ENCODE peak calls at places on chromosomes 4 and X, in ten cellular contexts. F is GM23248; S is trophoblast cell; L is heart right ventricle; N is SJCRH30; M is naive thymus-derived CD4-positive, alpha-beta T cell; I is cardiac muscle cell; R is aorta; W is colonic mucosa; C is astrocyte. J is an unnamed sample.

GRCh38 chrX:41250867-41251266 is 83.1 kb upstream of the DDX3X start:
- DNase-seq in N (peak; percentile 6), R (no peak), C (no peak), M (no peak), S (no peak), F (no peak), L (no peak), W (no peak), I (no peak), J (no peak)

GRCh38 chr4:23991444-23991843 is 101.6 kb upstream of the PPARGC1A start:
- DNase-seq in N (no peak), W (no peak), R (no peak), L (no peak), M (no peak), I (no peak), F (no peak), S (no peak), C (no peak), J (no peak)

GRCh38 chr4:54281060-54281781 is 52.1 kb downstream of the PDGFRA start:
- DNase-seq in F (peak; percentile 98), R (peak; percentile 91), N (no peak), W (peak; percentile 30), M (no peak), C (peak; percentile 98), S (no peak), L (peak; percentile 75), I (peak; percentile 98), J (peak; percentile 47)

GRCh38 chrX:77937291-77937690 is 26.8 kb downstream of the ATP7A start:
- DNase-seq in N (no peak), I (peak; percentile 12), M (no peak), F (peak; percentile 23), W (no peak), L (no peak), R (no peak), C (peak; percentile 66), S (no peak), J (peak; percentile 31)

GRCh38 chr4:142801966-142802365 is 44.1 kb downstream of the INPP4B start:
- DNase-seq in N (no peak), L (no peak), W (no peak), F (no peak), I (no peak), C (no peak), R (no peak), S (no peak), M (peak; percentile 3), J (no peak)

GRCh38 chr4:167032876-167033275 is 201.4 kb downstream of the SPOCK3 start:
- DNase-seq in M (no peak), W (no peak), L (no peak), I (peak; percentile 14), S (no peak), R (no peak), F (no peak), N (no peak), C (peak; percentile 16), J (no peak)

GRCh38 chr4:127771535-127772275 is 10.4 kb upstream of the HSPA4L start:
- DNase-seq in R (no peak), N (no peak), L (no peak), I (no peak), F (no peak), C (no peak), W (no peak), S (no peak), M (no peak), J (no peak)

GRCh38 chrX:130539721-130540321 is 138.0 kb downstream of the RBMX2 start:
- DNase-seq in C (peak; percentile 4), S (peak; percentile 39), F (peak; percentile 71), W (peak; percentile 36), I (peak; percentile 68), R (no peak), M (peak; percentile 39), L (peak; percentile 23), N (peak; percentile 36), J (peak; percentile 11)

GRCh38 chr4:147707892-147708672 is 23.8 kb upstream of the ARHGAP10 start:
- DNase-seq in M (peak; percentile 52), N (peak; percentile 27), W (peak; percentile 49), C (no peak), S (peak; percentile 42), R (no peak), I (peak; percentile 58), L (no peak), F (peak; percentile 57), J (no peak)

GRCh38 chr4:74095482-74095881 is 3.5 kb downstream of the CXCL2 start:
- DNase-seq in F (no peak), W (no peak), I (peak; percentile 57), R (no peak), L (no peak), M (no peak), S (no peak), N (no peak), C (no peak), J (no peak)

GRCh38 chr4:17781072-17781830 is at the start of gene FAM184B:
- DNase-seq in I (peak; percentile 15), F (peak; percentile 42), M (no peak), W (no peak), N (no peak), R (no peak), S (no peak), C (peak; percentile 4), L (peak; percentile 10), J (no peak)

GRCh38 chrX:13763489-13763888 is 28.9 kb downstream of the OFD1 start:
- DNase-seq in L (peak; percentile 34), M (no peak), C (no peak), S (no peak), W (no peak), N (no peak), I (no peak), F (no peak), R (no peak), J (no peak)

GRCh38 chrX:13762015-13762414 is 27.5 kb downstream of the OFD1 start:
- DNase-seq in W (no peak), N (no peak), M (no peak), L (no peak), F (no peak), I (no peak), S (no peak), R (no peak), C (no peak), J (no peak)

GRCh38 chrX:13759152-13759718 is 24.7 kb downstream of the OFD1 start:
- DNase-seq in N (no peak), C (no peak), W (no peak), R (no peak), S (no peak), M (no peak), I (no peak), L (no peak), F (no peak), J (no peak)

GRCh38 chrX:13761606-13762005 is 27.1 kb downstream of the OFD1 start:
- DNase-seq in R (no peak), W (no peak), S (no peak), N (no peak), F (no peak), I (peak; percentile 6), L (no peak), M (no peak), C (no peak), J (no peak)

DNA sequence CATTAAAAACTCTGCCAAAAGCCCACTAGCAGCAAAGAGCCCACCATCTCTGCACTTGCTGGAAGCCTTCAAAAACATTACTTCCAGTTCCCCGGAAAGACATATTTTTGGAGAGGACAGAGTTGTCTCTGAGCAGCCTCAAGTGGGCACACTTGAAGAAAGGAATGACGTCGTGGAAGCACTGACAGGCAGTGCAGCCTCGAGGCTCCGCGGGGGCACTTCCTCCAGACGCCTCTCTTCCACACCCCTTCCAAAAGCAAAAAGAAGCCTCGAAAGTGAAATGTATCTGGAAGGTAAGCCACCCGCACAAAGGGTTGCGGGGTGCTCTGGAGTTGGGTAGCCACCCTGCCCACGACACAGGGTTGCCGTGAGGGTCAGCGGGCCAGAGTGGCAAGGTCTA is 25.9 kb downstream of the OFD1 start:
- DNase-seq in S (no peak), R (no peak), C (no peak), L (no peak), I (no peak), W (no peak), M (no peak), F (no peak), N (no peak), J (no peak)
- H3K36me3 ChIP-seq in S (peaks cover 22% of the 10 kb centered on the region), R (peaks cover 2% of the 10 kb centered on the region), C (peaks cover 13% of the 10 kb centered on the region), L (no peaks in the 10 kb centered on the region), I (peaks cover 80% of the 10 kb centered on the region), W (no peaks in the 10 kb centered on the region), M (peaks cover 71% of the 10 kb centered on the region), F (peaks cover 3% of the 10 kb centered on the region), N (peaks cover 60% of the 10 kb centered on the region), J (no peaks in the 10 kb centered on the region)

GRCh38 chr4:183729430-183730328 is 70.6 kb downstream of the TRAPPC11 start:
- DNase-seq in I (peak; percentile 30), S (no peak), M (no peak), R (no peak), L (no peak), C (peak; percentile 42), W (no peak), F (peak; percentile 79), N (no peak), J (peak; percentile 22)

GRCh38 chr4:183729069-183729406 is 69.9 kb downstream of the TRAPPC11 start:
- DNase-seq in M (no peak), R (no peak), N (no peak), I (no peak), W (no peak), C (no peak), S (no peak), F (no peak), L (no peak), J (no peak)

GRCh38 chr4:183733181-183733580 is 74.1 kb downstream of the TRAPPC11 start:
- DNase-seq in S (no peak), W (no peak), F (no peak), R (no peak), C (no peak), L (no peak), M (no peak), I (no peak), N (no peak), J (no peak)

GRCh38 chr4:183727482-183727881 is 68.4 kb downstream of the TRAPPC11 start:
- DNase-seq in S (no peak), L (no peak), N (no peak), F (no peak), C (no peak), I (no peak), R (no peak), M (no peak), W (no peak), J (no peak)

GRCh38 chr4:183728223-183729068 is 69.4 kb downstream of the TRAPPC11 start:
- DNase-seq in I (no peak), M (no peak), N (no peak), L (no peak), S (no peak), W (no peak), R (no peak), F (no peak), C (no peak), J (no peak)
- H3K4me1 ChIP-seq in I (no peaks in the 10 kb centered on the region), M (peaks cover under 1% of the 10 kb centered on the region), N (no peaks in the 10 kb centered on the region), L (no peaks in the 10 kb centered on the region), S (no peaks in the 10 kb centered on the region), W (no peaks in the 10 kb centered on the region), R (no peaks in the 10 kb centered on the region), F (no peaks in the 10 kb centered on the region), C (peaks cover 3% of the 10 kb centered on the region), J (no peaks in the 10 kb centered on the region)

GRCh38 chr4:2141762-2142520 is 82.8 kb downstream of the NAT8L start:
- DNase-seq in S (no peak), F (no peak), R (no peak), N (no peak), C (no peak), L (no peak), W (no peak), M (peak; percentile 40), I (peak; percentile 56), J (no peak)
- H3K36me3 ChIP-seq in S (no peaks in the 10 kb centered on the region), F (no peaks in the 10 kb centered on the region), R (no peaks in the 10 kb centered on the region), N (no peaks in the 10 kb centered on the region), C (no peaks in the 10 kb centered on the region), L (no peaks in the 10 kb centered on the region), W (no peaks in the 10 kb centered on the region), M (no peaks in the 10 kb centered on the region), I (no peaks in the 10 kb centered on the region), J (no peaks in the 10 kb centered on the region)

GRCh38 chrX:46967547-46967946 is 55.3 kb downstream of the JADE3 start:
- DNase-seq in W (no peak), I (no peak), C (no peak), M (no peak), N (no peak), S (no peak), R (no peak), F (peak; percentile 4), L (no peak), J (no peak)
- H3K4me1 ChIP-seq in W (no peaks in the 10 kb centered on the region), I (peaks cover 4% of the 10 kb centered on the region), C (peaks cover 9% of the 10 kb centered on the region), M (no peaks in the 10 kb centered on the region), N (no peaks in the 10 kb centered on the region), S (peaks cover 15% of the 10 kb centered on the region), R (no peaks in the 10 kb centered on the region), F (peaks cover 6% of the 10 kb centered on the region), L (peaks cover 4% of the 10 kb centered on the region), J (peaks cover 10% of the 10 kb centered on the region)

J was measured in SJSA1.